ENCODE peak calls at places on chromosomes 4 and X, in seven cellular contexts. U is HCT116, P is K562, G is HepG2, T is SK-N-SH, A is H1, N is GM12878. V is an unnamed sample.

GRCh38 chrX:49155243-49155899 is 7.2 kb upstream of the MAGIX start:
- DNase-seq in U (peak; percentile 62), P (peak; percentile 63), G (no peak), T (no peak), A (peak; percentile 51), N (no peak), V (peak; percentile 67)

GRCh38 chr4:124433500-124433899 is 279.0 kb downstream of the ANKRD50 start:
- DNase-seq in U (no peak), P (no peak), G (no peak), T (no peak), A (no peak), N (no peak), V (no peak)

GRCh38 chrX:98448524-98448923 is 1564.8 kb downstream of the RPA4 start:
- DNase-seq in U (no peak), P (no peak), G (no peak), T (no peak), A (no peak), N (no peak), V (no peak)

GRCh38 chrX:52424658-52425057 is 55.8 kb downstream of the XAGE2 start:
- DNase-seq in U (no peak), P (no peak), G (no peak), T (no peak), A (no peak), N (no peak), V (no peak)

GRCh38 chrX:63920875-63921274 is 135.9 kb upstream of the ARHGEF9 start:
- DNase-seq in U (no peak), P (no peak), G (no peak), T (no peak), A (no peak), N (no peak), V (no peak)

GRCh38 chr4:101346562-101347266 is 612 bp downstream of the PPP3CA start:
- DNase-seq in U (no peak), P (peak; percentile 26), G (peak; percentile 21), T (no peak), A (peak; percentile 70), N (no peak), V (no peak)

GRCh38 chr4:123858465-123858864 is 461.9 kb downstream of the SPRY1 start:
- DNase-seq in U (no peak), P (no peak), G (no peak), T (no peak), A (no peak), N (no peak), V (no peak)

GRCh38 chr4:122960298-122960985 is 38.0 kb upstream of the NUDT6 start:
- DNase-seq in U (no peak), P (no peak), G (no peak), T (no peak), A (no peak), N (no peak), V (no peak)

GRCh38 chrX:115408736-115409390 is 119.3 kb downstream of the LUZP4 start:
- DNase-seq in U (no peak), P (no peak), G (no peak), T (no peak), A (no peak), N (no peak), V (no peak)

GRCh38 chrX:134807039-134807729 is 148.9 kb upstream of the PLAC1 start:
- DNase-seq in U (peak; percentile 88), P (peak; percentile 77), G (peak; percentile 80), T (peak; percentile 86), A (peak; percentile 67), N (peak; percentile 65), V (peak; percentile 48)

GRCh38 chr4:111540661-111541060 is 604.6 kb upstream of the FAM241A start:
- DNase-seq in U (no peak), P (no peak), G (no peak), T (no peak), A (no peak), N (no peak), V (no peak)

GRCh38 chr4:61202100-61202637 is 2.0 kb downstream of the ADGRL3 start:
- DNase-seq in U (no peak), P (no peak), G (no peak), T (peak; percentile 60), A (peak; percentile 60), N (no peak), V (no peak)

GRCh38 chr4:158316264-158316663 is 106.0 kb downstream of the TMEM144 start:
- DNase-seq in U (no peak), P (no peak), G (no peak), T (no peak), A (no peak), N (no peak), V (no peak)

GRCh38 chrX:317424-318067 is 1.1 kb downstream of the GTPBP6 start:
- DNase-seq in U (no peak), P (peak; percentile 90), G (no peak), T (peak; percentile 96), A (no peak), N (no peak), V (no peak)

GRCh38 chrX:130055103-130055502 is 55.2 kb downstream of the ELF4 start:
- DNase-seq in U (no peak), P (no peak), G (no peak), T (no peak), A (no peak), N (no peak), V (no peak)

GRCh38 chr4:86961605-86962295 is 26.9 kb downstream of the AFF1 start:
- DNase-seq in U (no peak), P (peak; percentile 43), G (no peak), T (no peak), A (no peak), N (peak; percentile 85), V (no peak)

GRCh38 chr4:130336585-130337217 is 1240.7 kb downstream of the C4orf33 start:
- DNase-seq in U (peak; percentile 26), P (no peak), G (peak; percentile 2), T (peak; percentile 15), A (no peak), N (no peak), V (no peak)

GRCh38 chr4:40388248-40388647 is 53.1 kb downstream of the CHRNA9 start:
- DNase-seq in U (no peak), P (no peak), G (no peak), T (no peak), A (no peak), N (no peak), V (no peak)

GRCh38 chr4:17232575-17233253 is 279.2 kb downstream of the QDPR start:
- DNase-seq in U (peak; percentile 1), P (no peak), G (no peak), T (peak; percentile 61), A (no peak), N (no peak), V (peak; percentile 5)

GRCh38 chrX:15616531-15616930 is 15.8 kb upstream of the ACE2 start:
- DNase-seq in U (no peak), P (no peak), G (no peak), T (no peak), A (no peak), N (no peak), V (no peak)

GRCh38 chr4:152229782-152230289 is 306.1 kb downstream of the FBXW7 start:
- DNase-seq in U (no peak), P (no peak), G (no peak), T (no peak), A (no peak), N (no peak), V (peak; percentile 20)

GRCh38 chr4:4396628-4397440 is 9.9 kb downstream of the NSG1 start:
- DNase-seq in U (no peak), P (no peak), G (no peak), T (no peak), A (no peak), N (no peak), V (peak; percentile 22)
- H3K4me3 ChIP-seq in U (no peak overlapping the region), P (no peak overlapping the region), G (no peak overlapping the region), T (no peak overlapping the region), A (no peak overlapping the region), N (no peak overlapping the region), V (no peak overlapping the region)

DNA sequence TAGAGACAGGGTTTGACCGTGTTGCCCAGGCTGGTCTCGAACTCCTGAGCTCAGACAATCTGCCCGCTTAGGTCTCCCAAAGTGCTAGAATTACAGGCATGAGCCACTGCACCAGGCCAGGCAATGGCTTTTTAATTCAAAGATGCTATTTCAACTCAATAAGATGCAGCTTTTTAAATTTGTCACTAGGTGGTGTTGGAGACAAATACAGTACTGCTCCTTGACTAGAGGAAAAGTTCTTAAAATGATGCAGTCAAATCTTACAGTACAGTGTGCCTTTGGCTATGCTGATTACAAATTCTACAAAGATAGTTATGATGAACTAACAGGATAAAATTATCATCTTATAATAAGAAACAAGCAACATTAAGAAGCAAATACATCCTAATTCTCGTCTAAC is 441.1 kb downstream of the KCNIP4 start:
- DNase-seq in U (no peak), P (no peak), G (peak; percentile 6), T (peak; percentile 2), A (no peak), N (no peak), V (peak; percentile 3)
- TF ChIP-seq YY1 in U (no peak), P (no peak), G (no peak), T (no peak), A (no peak), N (no peak), V (no peak)

GRCh38 chrX:101485212-101486064 is at the start of gene ARMCX4:
- DNase-seq in U (no peak), P (no peak), G (no peak), T (peak; percentile 87), A (peak; percentile 73), N (no peak), V (no peak)
- H3K4me3 ChIP-seq in U (no peak within 1 kb of the TSS), P (no peak within 1 kb of the TSS), G (no peak within 1 kb of the TSS), T (peak within 1 kb of the TSS; percentile 53), A (peak within 1 kb of the TSS; percentile 59), N (no peak within 1 kb of the TSS), V (peak within 1 kb of the TSS; percentile 88)

GRCh38 chr4:82452026-82452425 is 21.6 kb downstream of the ENOPH1 start:
- DNase-seq in U (no peak), P (no peak), G (no peak), T (no peak), A (no peak), N (no peak), V (no peak)
- TF ChIP-seq YY1 in U (no peak), P (no peak), G (no peak), T (no peak), A (no peak), N (no peak), V (no peak)

GRCh38 chrX:41338422-41338821 is 4.5 kb downstream of the DDX3X start:
- DNase-seq in U (no peak), P (no peak), G (no peak), T (no peak), A (no peak), N (no peak), V (no peak)
- H3K4me3 ChIP-seq in U (no peak overlapping the region), P (no peak overlapping the region), G (no peak overlapping the region), T (no peak overlapping the region), A (no peak overlapping the region), N (peak overlapping the region; percentile 91), V (no peak overlapping the region)

GRCh38 chrX:50889582-50889981 is 21.0 kb upstream of the BMP15 start:
- DNase-seq in U (no peak), P (no peak), G (no peak), T (no peak), A (peak; percentile 53), N (no peak), V (no peak)
- TF ChIP-seq YY1 in U (no peak), P (no peak), G (no peak), T (no peak), A (no peak), N (no peak), V (no peak)

V was measured in NT2/D1.